ENCODE peak calls at places on chromosomes 16 and 17, in four cellular contexts. D is NCI-H1417; W is stimulated activated CD4-positive, alpha-beta T cell treated with anti-CD3 and anti-CD28 coated beads, Interleukin-4, amount 100 ng/mL, for 1 hour; U is GM04504. O is an unnamed sample.

GRCh38 chr17:48153711-48154642 is 46.4 kb downstream of the SNX11 start:
- DNase-seq in D (peak), W (no peak), U (no peak), O (no peak)

GRCh38 chr17:29215717-29216116 is 30.9 kb upstream of the CRYBA1 start:
- DNase-seq in D (no peak), W (no peak), U (no peak), O (no peak)

GRCh38 chr16:26051078-26051477 is 359.3 kb downstream of the HS3ST4 start:
- DNase-seq in D (no peak), W (no peak), U (no peak), O (no peak)

GRCh38 chr16:66364959-66365306 is 1.6 kb upstream of the CDH5 start:
- DNase-seq in D (peak), W (no peak), U (no peak), O (no peak)

GRCh38 chr16:86566601-86566965 is at the start of gene FOXC2:
- DNase-seq in D (no peak), W (peak), U (peak), O (no peak)

GRCh38 chr17:45430006-45430737 is 2.5 kb downstream of the ARHGAP27 start:
- DNase-seq in D (no peak), W (no peak), U (no peak), O (no peak)

GRCh38 chr17:35523296-35523695 is 14.2 kb downstream of the SLFN12L start:
- DNase-seq in D (no peak), W (no peak), U (no peak), O (no peak)

GRCh38 chr17:66468241-66469087 is 166.1 kb downstream of the PRKCA start:
- DNase-seq in D (no peak), W (no peak), U (no peak), O (no peak)

GRCh38 chr17:75317671-75318070 is 28.4 kb upstream of the SLC25A19 start:
- DNase-seq in D (no peak), W (no peak), U (no peak), O (no peak)